ENCODE peak calls at places on chromosomes 16 and 17, in seven cellular contexts. H, E, C, U, N, P and G are unnamed samples.
A peak's percentile ranks its signal among the peaks of the same experiment; 100 is the strongest.

GRCh38 chr17:82623707-82624106 is 24.5 kb downstream of the WDR45B start:
- DNase-seq in P (no peak), N (no peak), E (no peak), C (no peak), H (no peak), U (no peak), G (no peak)

GRCh38 chr17:29079433-29079832 is 36.5 kb downstream of the PIPOX start:
- DNase-seq in E (no peak), C (no peak), U (no peak), P (no peak), H (no peak), N (no peak), G (no peak)

GRCh38 chr16:56606071-56606687 is 2.2 kb upstream of the MT2A start:
- DNase-seq in E (no peak), N (no peak), U (no peak), P (peak; percentile 62), H (peak; percentile 84), C (peak; percentile 76), G (peak; percentile 48)

GRCh38 chr16:30054959-30055553 is 10.5 kb upstream of the ALDOA start:
- DNase-seq in N (peak; percentile 32), E (peak; percentile 77), P (peak; percentile 77), H (no peak), C (no peak), U (no peak), G (no peak)

GRCh38 chr17:56793506-56793905 is 40.2 kb downstream of the C17orf67 start:
- DNase-seq in E (no peak), U (no peak), P (no peak), H (no peak), N (no peak), C (no peak), G (no peak)

GRCh38 chr16:74758801-74759200 is 15.8 kb downstream of the FA2H start:
- DNase-seq in N (no peak), E (no peak), P (peak; percentile 39), C (no peak), U (no peak), H (no peak), G (no peak)

GRCh38 chr16:68445458-68445857 is 2.9 kb downstream of the SMPD3 start:
- DNase-seq in E (peak; percentile 70), P (peak; percentile 77), H (no peak), U (peak; percentile 42), C (no peak), N (peak; percentile 35), G (peak; percentile 43)

GRCh38 chr16:11972128-11972527 is 4.4 kb upstream of the SNX29 start:
- DNase-seq in C (no peak), U (no peak), P (no peak), H (no peak), N (no peak), E (no peak), G (no peak)

GRCh38 chr16:27583634-27584033 is 33.7 kb downstream of the KATNIP start:
- DNase-seq in E (no peak), H (no peak), C (no peak), P (no peak), U (no peak), N (no peak), G (no peak)

GRCh38 chr16:12539185-12539929 is 264.3 kb downstream of the CPPED1 start:
- DNase-seq in N (no peak), C (no peak), P (no peak), U (no peak), E (no peak), H (no peak), G (no peak)

GRCh38 chr16:11047057-11047456 is 102.7 kb downstream of the CLEC16A start:
- DNase-seq in N (no peak), C (no peak), U (no peak), H (peak; percentile 39), E (no peak), P (no peak), G (no peak)

GRCh38 chr17:29949708-29950107 is 8.3 kb downstream of the EFCAB5 start:
- DNase-seq in C (no peak), U (no peak), E (no peak), P (no peak), H (no peak), N (no peak), G (no peak)

GRCh38 chr17:36085710-36086268 is 4.2 kb downstream of the CCL3 start:
- DNase-seq in E (no peak), N (no peak), H (no peak), C (no peak), P (no peak), U (no peak), G (no peak)

GRCh38 chr16:85094176-85094805 is 18.0 kb downstream of the CIBAR2 start:
- DNase-seq in U (no peak), H (no peak), P (no peak), N (no peak), C (no peak), E (no peak), G (no peak)

GRCh38 chr16:5412721-5413120 is 315.1 kb upstream of the EEF2KMT start:
- DNase-seq in E (no peak), H (no peak), P (no peak), U (no peak), N (no peak), C (no peak), G (no peak)

GRCh38 chr17:4476017-4476416 is 22.7 kb upstream of the SPNS2 start:
- DNase-seq in H (no peak), C (no peak), U (no peak), P (peak; percentile 74), E (peak; percentile 50), N (no peak), G (no peak)

GRCh38 chr16:57341441-57342303 is 16.9 kb upstream of the CCL22 start:
- DNase-seq in P (no peak), N (no peak), E (peak; percentile 77), C (no peak), U (no peak), H (no peak), G (no peak)

DNA sequence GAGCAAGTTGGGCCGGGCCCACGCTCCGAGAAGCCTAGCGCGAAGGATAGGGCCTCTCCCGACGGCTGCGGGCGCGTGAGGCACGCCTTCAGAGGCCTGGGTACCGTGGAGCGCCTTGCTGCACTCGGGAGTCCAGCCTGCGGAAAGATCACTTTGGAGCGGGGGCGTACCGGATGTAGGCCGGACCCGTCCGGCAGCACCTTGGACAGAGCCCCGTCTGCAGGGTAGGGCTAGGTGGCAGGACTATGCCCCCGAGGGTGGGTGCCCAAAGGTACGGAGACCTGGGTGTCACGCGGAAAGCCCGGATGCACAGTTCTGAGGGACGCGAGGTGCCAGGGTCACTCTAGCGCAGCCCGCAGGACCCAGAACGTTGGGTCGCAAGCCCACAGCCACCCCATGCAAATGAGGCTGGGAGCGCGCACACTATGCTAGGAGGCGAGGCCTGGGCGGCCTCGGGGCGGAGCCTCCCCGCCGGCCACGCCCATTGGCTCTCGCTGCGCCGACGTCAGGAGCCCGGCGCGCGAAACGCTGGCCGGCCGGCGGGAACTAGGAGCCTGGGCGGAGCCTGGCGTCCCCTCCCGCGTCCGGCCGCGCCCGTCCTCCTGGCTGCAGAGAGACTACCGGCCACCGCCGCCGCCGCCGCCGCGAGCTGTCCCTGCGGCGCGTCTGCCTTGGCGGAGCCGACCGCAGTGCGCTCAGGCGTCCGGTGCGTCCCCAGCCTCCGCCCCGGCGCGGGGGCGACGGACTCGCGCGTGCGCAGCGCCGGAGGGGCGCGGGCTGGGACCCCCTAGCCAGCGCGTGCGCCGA is at the start of gene PAQR4:
- DNase-seq in H (peak; percentile 61), U (peak; percentile 98), C (peak; percentile 72), P (peak; percentile 93), E (peak; percentile 92), N (peak; percentile 88), G (peak; percentile 82)
- TF ChIP-seq POLR2A in H (no peak), U (no peak), C (no peak), P (peak; percentile 35), E (no peak), N (no peak), G (peak; percentile 25)

DNA sequence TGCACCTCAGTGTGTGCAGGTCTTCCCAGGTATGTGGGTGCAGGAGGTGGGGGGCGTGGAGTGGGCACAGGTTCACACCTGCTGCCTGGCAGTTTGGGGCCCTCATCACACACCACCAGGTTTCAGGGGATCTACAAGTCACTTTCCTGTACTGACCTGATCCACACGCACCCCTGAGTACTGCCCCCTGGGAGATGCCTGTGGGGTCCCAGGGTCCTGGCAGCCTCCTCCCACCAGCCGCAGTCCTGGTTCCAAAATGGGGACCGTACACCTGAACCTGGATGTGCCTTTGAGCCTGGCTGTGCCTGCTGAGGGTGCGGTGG is 25.9 kb downstream of the RNF213 start:
- DNase-seq in C (no peak), N (no peak), H (no peak), P (no peak), E (no peak), U (no peak), G (no peak)
- TF ChIP-seq POLR2A in C (no peak), N (no peak), H (no peak), P (no peak), E (no peak), U (no peak), G (no peak)

GRCh38 chr16:88353232-88353631 is 29.5 kb upstream of the ZNF469 start:
- DNase-seq in U (no peak), C (no peak), E (no peak), H (no peak), P (no peak), N (no peak), G (no peak)
- TF ChIP-seq POLR2A in U (no peak), C (no peak), E (no peak), H (no peak), P (no peak), N (no peak), G (no peak)

GRCh38 chr17:81348097-81349055 is 46.9 kb upstream of the BAHCC1 start:
- DNase-seq in N (no peak), H (no peak), C (no peak), P (no peak), U (no peak), E (peak; percentile 84), G (no peak)

GRCh38 chr17:81346908-81347349 is 48.3 kb upstream of the BAHCC1 start:
- DNase-seq in N (no peak), C (no peak), U (no peak), E (no peak), P (no peak), H (no peak), G (no peak)

GRCh38 chr17:81347437-81347836 is 47.8 kb upstream of the BAHCC1 start:
- DNase-seq in E (no peak), P (no peak), U (no peak), N (no peak), C (no peak), H (no peak), G (no peak)

GRCh38 chr17:81345211-81346089 is 49.8 kb upstream of the BAHCC1 start:
- DNase-seq in P (peak; percentile 88), U (peak; percentile 79), C (peak; percentile 86), E (peak; percentile 92), H (peak; percentile 88), N (peak; percentile 86), G (no peak)

GRCh38 chr17:81346090-81346907 is 49.0 kb upstream of the BAHCC1 start:
- DNase-seq in C (peak; percentile 99), E (peak; percentile 99), P (peak; percentile 98), H (peak; percentile 98), U (peak; percentile 99), N (peak; percentile 95), G (peak; percentile 93)
- TF ChIP-seq POLR2A in C (peak; percentile 88), E (peak; percentile 95), P (peak; percentile 98), H (peak; percentile 80), U (no peak), N (peak; percentile 68), G (peak; percentile 45)

DNA sequence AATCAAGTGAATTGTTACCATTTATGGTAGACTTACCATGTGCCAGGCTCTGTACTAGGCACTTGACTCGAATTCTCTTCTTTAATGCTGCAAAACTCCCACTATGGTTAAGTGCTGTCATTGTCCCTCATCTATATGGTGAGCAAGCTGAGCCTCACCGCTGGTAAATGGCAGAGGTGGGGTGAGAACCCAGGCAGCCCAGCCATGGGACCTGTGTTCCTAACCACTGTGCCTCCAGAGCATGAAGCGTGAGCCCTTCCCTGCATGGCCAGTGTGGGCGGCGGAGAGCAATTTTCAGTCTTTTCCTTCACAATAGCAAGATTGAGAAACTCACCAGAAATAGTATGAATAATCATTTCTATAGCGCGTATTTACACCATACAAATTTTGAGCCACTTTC is 9.1 kb downstream of the BFAR start:
- DNase-seq in C (no peak), E (no peak), U (no peak), P (no peak), N (no peak), H (no peak), G (no peak)
- TF ChIP-seq POLR2A in C (no peak), E (no peak), U (no peak), P (no peak), N (no peak), H (no peak), G (no peak)